ENCODE peak calls at places on chromosome 14, in six cellular contexts. One of them, this sample, is unnamed.

GRCh38 chr14:75132374-75133086 is 5.7 kb upstream of the NEK9 start:
- DNase-seq in AG08395: peak
- DNase-seq in endothelial cell: peak
- DNase-seq in NCI-H446: peak
- DNase-seq in Karpas-422: peak
- DNase-seq in activated T-helper 1 cell treated with anti-CD3 and anti-CD28 coated beads, Interleukin-12 subunit alpha, Interleukin-12 subunit beta, Interleukin-2, Interleukin-4 antibody, amounts not matched to agents 30 ng/mL and 10 ng/mL and 1 ng/mL, durations not matched to agents 14 hours and 24 hours and 36 hours: peak
- DNase-seq in this sample: peak

GRCh38 chr14:104048758-104049496 is 36.6 kb upstream of the ASPG start:
- DNase-seq in AG08395: peak
- DNase-seq in activated T-helper 1 cell treated with anti-CD3 and anti-CD28 coated beads, Interleukin-12 subunit alpha, Interleukin-12 subunit beta, Interleukin-2, Interleukin-4 antibody, amounts not matched to agents 30 ng/mL and 10 ng/mL and 1 ng/mL, durations not matched to agents 14 hours and 24 hours and 36 hours: no peak
- DNase-seq in NCI-H446: no peak
- DNase-seq in Karpas-422: no peak
- DNase-seq in endothelial cell: peak
- DNase-seq in this sample: peak

GRCh38 chr14:56119221-56119967 is 1.2 kb downstream of the PELI2 start:
- DNase-seq in NCI-H446: no peak
- DNase-seq in activated T-helper 1 cell treated with anti-CD3 and anti-CD28 coated beads, Interleukin-12 subunit alpha, Interleukin-12 subunit beta, Interleukin-2, Interleukin-4 antibody, amounts not matched to agents 30 ng/mL and 10 ng/mL and 1 ng/mL, durations not matched to agents 14 hours and 24 hours and 36 hours: peak
- DNase-seq in endothelial cell: peak
- DNase-seq in Karpas-422: no peak
- DNase-seq in AG08395: peak
- DNase-seq in this sample: no peak

GRCh38 chr14:104957146-104958113 is 20.7 kb downstream of the AHNAK2 start:
- DNase-seq in endothelial cell: no peak
- DNase-seq in AG08395: no peak
- DNase-seq in Karpas-422: no peak
- DNase-seq in activated T-helper 1 cell treated with anti-CD3 and anti-CD28 coated beads, Interleukin-12 subunit alpha, Interleukin-12 subunit beta, Interleukin-2, Interleukin-4 antibody, amounts not matched to agents 30 ng/mL and 10 ng/mL and 1 ng/mL, durations not matched to agents 14 hours and 24 hours and 36 hours: no peak
- DNase-seq in NCI-H446: no peak
- DNase-seq in this sample: no peak

GRCh38 chr14:74616507-74616906 is 4.5 kb upstream of the LTBP2 start:
- DNase-seq in activated T-helper 1 cell treated with anti-CD3 and anti-CD28 coated beads, Interleukin-12 subunit alpha, Interleukin-12 subunit beta, Interleukin-2, Interleukin-4 antibody, amounts not matched to agents 30 ng/mL and 10 ng/mL and 1 ng/mL, durations not matched to agents 14 hours and 24 hours and 36 hours: no peak
- DNase-seq in NCI-H446: no peak
- DNase-seq in AG08395: peak
- DNase-seq in endothelial cell: no peak
- DNase-seq in Karpas-422: no peak
- DNase-seq in this sample: peak

GRCh38 chr14:63157195-63157594 is 47.0 kb upstream of the RHOJ start:
- DNase-seq in activated T-helper 1 cell treated with anti-CD3 and anti-CD28 coated beads, Interleukin-12 subunit alpha, Interleukin-12 subunit beta, Interleukin-2, Interleukin-4 antibody, amounts not matched to agents 30 ng/mL and 10 ng/mL and 1 ng/mL, durations not matched to agents 14 hours and 24 hours and 36 hours: no peak
- DNase-seq in AG08395: no peak
- DNase-seq in endothelial cell: no peak
- DNase-seq in NCI-H446: no peak
- DNase-seq in Karpas-422: no peak
- DNase-seq in this sample: no peak

GRCh38 chr14:22314183-22314820 is 274.7 kb downstream of the DAD1 start:
- DNase-seq in AG08395: peak
- DNase-seq in Karpas-422: peak
- DNase-seq in activated T-helper 1 cell treated with anti-CD3 and anti-CD28 coated beads, Interleukin-12 subunit alpha, Interleukin-12 subunit beta, Interleukin-2, Interleukin-4 antibody, amounts not matched to agents 30 ng/mL and 10 ng/mL and 1 ng/mL, durations not matched to agents 14 hours and 24 hours and 36 hours: no peak
- DNase-seq in NCI-H446: peak
- DNase-seq in endothelial cell: peak
- DNase-seq in this sample: peak

GRCh38 chr14:58239259-58240210 is 5.1 kb upstream of the PSMA3 start:
- DNase-seq in NCI-H446: peak
- DNase-seq in activated T-helper 1 cell treated with anti-CD3 and anti-CD28 coated beads, Interleukin-12 subunit alpha, Interleukin-12 subunit beta, Interleukin-2, Interleukin-4 antibody, amounts not matched to agents 30 ng/mL and 10 ng/mL and 1 ng/mL, durations not matched to agents 14 hours and 24 hours and 36 hours: peak
- DNase-seq in AG08395: no peak
- DNase-seq in endothelial cell: peak
- DNase-seq in Karpas-422: peak
- DNase-seq in this sample: peak

GRCh38 chr14:92841930-92842329 is 47.8 kb downstream of the GOLGA5 start:
- DNase-seq in endothelial cell: no peak
- DNase-seq in activated T-helper 1 cell treated with anti-CD3 and anti-CD28 coated beads, Interleukin-12 subunit alpha, Interleukin-12 subunit beta, Interleukin-2, Interleukin-4 antibody, amounts not matched to agents 30 ng/mL and 10 ng/mL and 1 ng/mL, durations not matched to agents 14 hours and 24 hours and 36 hours: no peak
- DNase-seq in NCI-H446: no peak
- DNase-seq in AG08395: no peak
- DNase-seq in Karpas-422: no peak
- DNase-seq in this sample: no peak

GRCh38 chr14:104326848-104327247 is 188.5 kb downstream of the KIF26A start:
- DNase-seq in endothelial cell: no peak
- DNase-seq in NCI-H446: no peak
- DNase-seq in AG08395: no peak
- DNase-seq in Karpas-422: no peak
- DNase-seq in activated T-helper 1 cell treated with anti-CD3 and anti-CD28 coated beads, Interleukin-12 subunit alpha, Interleukin-12 subunit beta, Interleukin-2, Interleukin-4 antibody, amounts not matched to agents 30 ng/mL and 10 ng/mL and 1 ng/mL, durations not matched to agents 14 hours and 24 hours and 36 hours: no peak
- DNase-seq in this sample: no peak

GRCh38 chr14:75661499-75661814 is 411 bp downstream of the TTLL5 start:
- DNase-seq in Karpas-422: no peak
- DNase-seq in endothelial cell: no peak
- DNase-seq in activated T-helper 1 cell treated with anti-CD3 and anti-CD28 coated beads, Interleukin-12 subunit alpha, Interleukin-12 subunit beta, Interleukin-2, Interleukin-4 antibody, amounts not matched to agents 30 ng/mL and 10 ng/mL and 1 ng/mL, durations not matched to agents 14 hours and 24 hours and 36 hours: no peak
- DNase-seq in NCI-H446: no peak
- DNase-seq in AG08395: no peak
- DNase-seq in this sample: no peak

GRCh38 chr14:54047645-54048308 is 91.2 kb upstream of the BMP4 start:
- DNase-seq in activated T-helper 1 cell treated with anti-CD3 and anti-CD28 coated beads, Interleukin-12 subunit alpha, Interleukin-12 subunit beta, Interleukin-2, Interleukin-4 antibody, amounts not matched to agents 30 ng/mL and 10 ng/mL and 1 ng/mL, durations not matched to agents 14 hours and 24 hours and 36 hours: no peak
- DNase-seq in NCI-H446: no peak
- DNase-seq in endothelial cell: no peak
- DNase-seq in AG08395: no peak
- DNase-seq in Karpas-422: no peak
- DNase-seq in this sample: no peak

GRCh38 chr14:100018482-100018881 is 46.7 kb upstream of the EVL start:
- DNase-seq in Karpas-422: no peak
- DNase-seq in NCI-H446: no peak
- DNase-seq in endothelial cell: no peak
- DNase-seq in activated T-helper 1 cell treated with anti-CD3 and anti-CD28 coated beads, Interleukin-12 subunit alpha, Interleukin-12 subunit beta, Interleukin-2, Interleukin-4 antibody, amounts not matched to agents 30 ng/mL and 10 ng/mL and 1 ng/mL, durations not matched to agents 14 hours and 24 hours and 36 hours: no peak
- DNase-seq in AG08395: no peak
- DNase-seq in this sample: no peak

GRCh38 chr14:51095854-51096823 is 1.2 kb upstream of the TRIM9 start:
- DNase-seq in NCI-H446: peak
- DNase-seq in AG08395: peak
- DNase-seq in activated T-helper 1 cell treated with anti-CD3 and anti-CD28 coated beads, Interleukin-12 subunit alpha, Interleukin-12 subunit beta, Interleukin-2, Interleukin-4 antibody, amounts not matched to agents 30 ng/mL and 10 ng/mL and 1 ng/mL, durations not matched to agents 14 hours and 24 hours and 36 hours: no peak
- DNase-seq in Karpas-422: peak
- DNase-seq in endothelial cell: peak
- DNase-seq in this sample: no peak

GRCh38 chr14:52055215-52055614 is 13.6 kb downstream of the NID2 start:
- DNase-seq in Karpas-422: no peak
- DNase-seq in activated T-helper 1 cell treated with anti-CD3 and anti-CD28 coated beads, Interleukin-12 subunit alpha, Interleukin-12 subunit beta, Interleukin-2, Interleukin-4 antibody, amounts not matched to agents 30 ng/mL and 10 ng/mL and 1 ng/mL, durations not matched to agents 14 hours and 24 hours and 36 hours: no peak
- DNase-seq in AG08395: no peak
- DNase-seq in endothelial cell: no peak
- DNase-seq in NCI-H446: no peak
- DNase-seq in this sample: no peak